ENCODE peak calls at places on chromosomes 16 and 17, in six cellular contexts. T is ascending aorta, G is right atrium auricular region, V is H9, Y is thoracic aorta, W is astrocyte. D is an unnamed sample.

GRCh38 chr16:85911531-85911930 is 12.6 kb downstream of the IRF8 start:
- DNase-seq in W (no peak), G (no peak), T (no peak), Y (no peak), V (no peak), D (no peak)

GRCh38 chr17:44919885-44920564 is 4.7 kb upstream of the GFAP start:
- DNase-seq in T (peak), G (peak), V (peak), Y (peak), W (peak), D (peak)

GRCh38 chr17:37791434-37791833 is 46.6 kb upstream of the HNF1B start:
- DNase-seq in T (no peak), W (no peak), Y (no peak), G (no peak), V (peak), D (no peak)

GRCh38 chr17:16973760-16974540 is 2.0 kb upstream of the TNFRSF13B start:
- DNase-seq in V (no peak), T (no peak), W (no peak), Y (no peak), G (no peak), D (no peak)

GRCh38 chr17:82917656-82918345 is 78.0 kb upstream of the ZNF750 start:
- DNase-seq in T (no peak), V (peak), Y (no peak), W (no peak), G (no peak), D (no peak)

GRCh38 chr17:51702963-51703362 is 442.6 kb downstream of the UTP18 start:
- DNase-seq in G (no peak), Y (no peak), T (no peak), W (no peak), V (no peak), D (no peak)

GRCh38 chr16:83895942-83896341 is 3.0 kb upstream of the MLYCD start:
- DNase-seq in V (no peak), W (no peak), T (no peak), Y (no peak), G (no peak), D (no peak)

GRCh38 chr16:57029161-57030160 is 40.1 kb downstream of the NLRC5 start:
- DNase-seq in Y (no peak), G (no peak), T (no peak), V (no peak), W (peak), D (no peak)

GRCh38 chr17:83057793-83058477 is 21.5 kb upstream of the METRNL start:
- DNase-seq in G (peak), T (no peak), Y (peak), W (no peak), V (no peak), D (peak)

GRCh38 chr17:74235040-74235581 is 21.7 kb downstream of the TTYH2 start:
- DNase-seq in G (no peak), W (no peak), T (no peak), Y (no peak), V (no peak), D (no peak)

GRCh38 chr17:64641499-64641898 is 20.6 kb downstream of the SMURF2 start:
- DNase-seq in Y (no peak), W (peak), T (no peak), G (no peak), V (no peak), D (no peak)

GRCh38 chr17:36117505-36118382 is 14.1 kb downstream of the CCL4 start:
- DNase-seq in G (no peak), V (no peak), Y (no peak), W (no peak), T (no peak), D (no peak)

GRCh38 chr16:84063972-84064371 is 21.4 kb upstream of the SLC38A8 start:
- DNase-seq in Y (no peak), V (no peak), T (no peak), W (no peak), G (no peak), D (no peak)

GRCh38 chr17:81684442-81684911 is 666 bp downstream of the HGS start:
- DNase-seq in W (no peak), Y (no peak), T (no peak), V (no peak), G (peak), D (no peak)

GRCh38 chr17:278055-279028 is 74.3 kb downstream of the RPH3AL start:
- DNase-seq in Y (no peak), V (no peak), G (no peak), T (no peak), W (no peak), D (no peak)

GRCh38 chr17:68383443-68384321 is 73.6 kb downstream of the WIPI1 start:
- DNase-seq in T (no peak), Y (no peak), V (peak), G (no peak), W (peak), D (no peak)

GRCh38 chr17:79446347-79446746 is 164.5 kb downstream of the RBFOX3 start:
- DNase-seq in W (no peak), Y (no peak), T (no peak), V (no peak), G (no peak), D (no peak)

GRCh38 chr16:53372942-53373871 is 61.1 kb upstream of the RBL2 start:
- DNase-seq in G (no peak), W (no peak), T (no peak), V (peak), Y (no peak), D (no peak)

GRCh38 chr17:55421179-55421934 is at the start of gene MMD:
- DNase-seq in G (no peak), W (no peak), Y (no peak), V (no peak), T (no peak), D (no peak)

GRCh38 chr16:27538508-27538907 is 11.2 kb downstream of the GTF3C1 start:
- DNase-seq in Y (no peak), T (no peak), V (no peak), W (no peak), G (no peak), D (no peak)

GRCh38 chr17:10635290-10635689 is 21.8 kb downstream of the MYH3 start:
- DNase-seq in V (peak), W (no peak), Y (no peak), T (no peak), G (no peak), D (no peak)
- TF ChIP-seq CTCF in V (peak), W (no peak), Y (no peak), T (no peak), G (no peak), D (no peak)

GRCh38 chr16:80852261-80852872 is 48.0 kb upstream of the CDYL2 start:
- DNase-seq in G (no peak), T (no peak), Y (no peak), W (peak), V (peak), D (no peak)
- TF ChIP-seq CTCF in G (no peak), T (no peak), Y (peak), W (peak), V (peak), D (no peak)

GRCh38 chr17:22512997-22513538 is 820.7 kb downstream of the KCNJ18 start:
- DNase-seq in V (no peak), T (no peak), Y (no peak), G (peak), W (no peak), D (no peak)
- TF ChIP-seq CTCF in V (no peak), T (no peak), Y (no peak), G (no peak), W (no peak), D (no peak)

GRCh38 chr16:72018470-72018869 is 9.9 kb downstream of the DHODH start:
- DNase-seq in W (no peak), Y (no peak), V (no peak), T (no peak), G (no peak), D (no peak)

GRCh38 chr16:72023962-72024361 is 15.4 kb downstream of the DHODH start:
- DNase-seq in W (no peak), V (no peak), T (no peak), G (no peak), Y (no peak), D (no peak)

GRCh38 chr16:72024862-72025382 is 16.4 kb downstream of the DHODH start:
- DNase-seq in Y (no peak), G (no peak), W (no peak), T (no peak), V (no peak), D (no peak)

GRCh38 chr16:72025404-72026114 is 17.0 kb downstream of the DHODH start:
- DNase-seq in G (no peak), V (no peak), T (no peak), Y (no peak), W (no peak), D (no peak)

DNA sequence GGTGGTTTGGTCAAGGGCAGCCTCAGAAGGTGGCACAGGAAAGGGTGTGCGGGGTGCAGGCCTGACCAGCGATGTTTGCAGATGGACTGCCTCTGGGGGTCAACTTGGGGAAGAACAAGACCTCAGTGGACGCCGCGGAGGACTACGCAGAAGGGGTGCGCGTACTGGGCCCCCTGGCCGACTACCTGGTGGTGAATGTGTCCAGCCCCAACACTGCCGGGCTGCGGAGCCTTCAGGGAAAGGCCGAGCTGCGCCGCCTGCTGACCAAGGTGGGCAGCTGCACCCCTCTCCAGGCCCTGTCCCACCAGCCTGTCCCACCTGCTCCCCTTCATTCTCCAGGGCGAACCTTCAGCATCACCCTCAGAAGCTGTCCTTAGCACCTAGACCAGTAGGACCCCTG is 12.5 kb downstream of the DHODH start:
- DNase-seq in Y (no peak), T (no peak), G (no peak), W (no peak), V (peak), D (no peak)
- TF ChIP-seq CTCF in Y (no peak), T (no peak), G (no peak), W (no peak), V (peak), D (no peak)

GRCh38 chr17:77560417-77560816 is 398.1 kb upstream of the TNRC6C start:
- DNase-seq in G (no peak), Y (no peak), W (no peak), T (no peak), V (no peak), D (no peak)

GRCh38 chr17:77563439-77564102 is 394.9 kb upstream of the TNRC6C start:
- DNase-seq in T (no peak), W (no peak), Y (no peak), V (no peak), G (no peak), D (no peak)

GRCh38 chr17:77564278-77564920 is 394.1 kb upstream of the TNRC6C start:
- DNase-seq in W (no peak), Y (no peak), V (no peak), G (no peak), T (no peak), D (no peak)

GRCh38 chr17:77558846-77559626 is 399.5 kb upstream of the TNRC6C start:
- DNase-seq in Y (no peak), T (no peak), G (no peak), V (no peak), W (no peak), D (no peak)

GRCh38 chr17:77560841-77561240 is 397.7 kb upstream of the TNRC6C start:
- DNase-seq in W (no peak), V (no peak), T (no peak), Y (no peak), G (no peak), D (no peak)
- TF ChIP-seq CTCF in W (no peak), V (no peak), T (no peak), Y (no peak), G (no peak), D (no peak)

GRCh38 chr17:32941419-32942032 is 13.6 kb downstream of the TMEM98 start:
- DNase-seq in V (no peak), W (no peak), G (no peak), T (no peak), Y (no peak), D (no peak)
- TF ChIP-seq CTCF in V (peak), W (peak), G (no peak), T (no peak), Y (peak), D (no peak)

GRCh38 chr17:61458000-61458399 is 5.8 kb downstream of the TBX4 start:
- DNase-seq in T (no peak), V (no peak), Y (no peak), G (peak), W (no peak), D (no peak)
- TF ChIP-seq CTCF in T (no peak), V (no peak), Y (no peak), G (no peak), W (no peak), D (no peak)

GRCh38 chr17:76351526-76352071 is 2.1 kb downstream of the PRPSAP1 start:
- DNase-seq in Y (no peak), G (no peak), T (no peak), W (no peak), V (no peak), D (no peak)

GRCh38 chr17:76354317-76354729 is 607 bp upstream of the PRPSAP1 start:
- DNase-seq in Y (no peak), T (no peak), V (no peak), G (no peak), W (no peak), D (no peak)

GRCh38 chr17:76354747-76355310 is 1.1 kb upstream of the PRPSAP1 start:
- DNase-seq in G (no peak), V (no peak), W (no peak), Y (no peak), T (no peak), D (no peak)

GRCh38 chr17:76353004-76353598 is 615 bp downstream of the PRPSAP1 start:
- DNase-seq in G (no peak), W (no peak), V (peak), T (no peak), Y (no peak), D (no peak)

DNA sequence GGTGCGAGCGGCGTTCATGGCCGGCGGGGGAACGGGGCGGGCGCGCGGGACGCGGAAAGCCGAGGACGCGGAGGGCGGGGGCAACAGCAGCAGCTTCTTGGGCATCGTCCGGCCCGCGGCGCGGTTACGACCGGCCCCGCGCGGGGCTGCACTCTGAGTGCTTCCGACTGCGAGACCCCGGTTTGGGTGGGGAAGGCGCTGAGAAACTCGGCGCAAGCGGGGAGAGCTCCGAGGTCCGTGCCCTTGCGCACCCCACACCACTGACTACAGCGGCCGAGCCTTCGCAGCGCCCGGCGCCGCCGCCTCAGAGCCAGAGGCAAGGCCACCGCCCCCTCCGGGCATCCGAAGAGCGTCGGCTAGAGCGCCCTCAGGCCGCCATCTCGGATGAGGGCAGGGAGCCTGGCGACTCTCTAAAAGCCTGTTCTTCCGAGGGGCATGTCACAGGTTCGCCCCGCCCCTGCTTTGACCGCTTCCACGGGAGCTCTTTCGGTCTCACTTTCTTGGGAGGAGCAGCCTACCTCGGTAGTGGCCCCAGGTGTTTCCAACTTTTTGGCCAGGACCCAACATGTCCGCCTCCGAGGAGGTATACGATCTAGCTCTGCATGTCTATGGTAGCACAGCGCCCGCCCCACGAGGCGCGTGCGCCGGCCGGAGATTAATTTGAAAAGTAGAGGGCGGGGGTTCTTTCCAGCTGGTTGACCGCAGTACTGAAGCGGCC is at the start of gene PRPSAP1:
- DNase-seq in T (peak), G (peak), V (peak), Y (peak), W (peak), D (peak)
- TF ChIP-seq CTCF in T (peak), G (peak), V (peak), Y (peak), W (no peak), D (peak)

D was measured in tibial nerve.